ENCODE peak calls at places on chromosome 5, in seven cellular contexts. H is fibroblast of lung, E is mesenchymal stem cell, U is GM12878, D is HCT116, X is neural progenitor cell, Y is PC-3. Z is an unnamed sample.
A peak's percentile ranks its signal among the peaks of the same experiment; 100 is the strongest.

GRCh38 chr5:96969401-96969800 is 33.5 kb downstream of the LNPEP start:
- DNase-seq in H (no peak), U (no peak), D (no peak), Y (no peak), X (no peak), E (peak; percentile 18), Z (no peak)

GRCh38 chr5:150508021-150508640 is at the start of gene NDST1:
- DNase-seq in X (no peak), D (no peak), U (no peak), Y (no peak), E (no peak), H (no peak), Z (no peak)

GRCh38 chr5:1551426-1551825 is 27.7 kb upstream of the LPCAT1 start:
- DNase-seq in H (no peak), U (no peak), X (no peak), E (no peak), D (no peak), Y (no peak), Z (no peak)

GRCh38 chr5:125198270-125198974 is 452.0 kb upstream of the ZNF608 start:
- DNase-seq in D (no peak), X (peak; percentile 34), Y (no peak), H (peak; percentile 92), U (no peak), E (peak; percentile 86), Z (no peak)

GRCh38 chr5:105872569-105873270 is 1798.0 kb downstream of the EFNA5 start:
- DNase-seq in Y (no peak), X (no peak), U (no peak), H (no peak), E (peak; percentile 5), D (no peak), Z (no peak)

GRCh38 chr5:78648359-78649219 is at the start of gene LHFPL2:
- DNase-seq in H (peak; percentile 73), U (no peak), X (peak; percentile 95), Y (peak; percentile 59), E (peak; percentile 78), D (no peak), Z (peak; percentile 45)

GRCh38 chr5:125874717-125875116 is 548.5 kb upstream of the GRAMD2B start:
- DNase-seq in U (no peak), E (no peak), H (no peak), X (no peak), Y (peak; percentile 22), D (no peak), Z (no peak)

GRCh38 chr5:151660616-151661015 is 26.1 kb downstream of the SPARC start:
- DNase-seq in H (peak; percentile 69), E (peak; percentile 73), D (no peak), Y (no peak), X (no peak), U (no peak), Z (no peak)

GRCh38 chr5:91126448-91126847 is 256.7 kb downstream of the ARRDC3 start:
- DNase-seq in D (no peak), E (peak; percentile 56), U (no peak), Y (peak; percentile 90), X (no peak), H (peak; percentile 93), Z (no peak)

GRCh38 chr5:116271432-116271831 is 186.6 kb downstream of the COMMD10 start:
- DNase-seq in X (no peak), H (peak; percentile 89), D (no peak), E (peak; percentile 73), Y (peak; percentile 10), U (no peak), Z (no peak)

GRCh38 chr5:132754947-132755346 is 7.7 kb downstream of the CCNI2 start:
- DNase-seq in D (no peak), H (peak; percentile 59), U (no peak), Y (peak; percentile 3), E (peak; percentile 37), X (peak; percentile 45), Z (peak; percentile 51)

GRCh38 chr5:80213467-80213866 is 42.4 kb downstream of the SERINC5 start:
- DNase-seq in Y (no peak), H (no peak), X (no peak), D (no peak), E (no peak), U (no peak), Z (no peak)

GRCh38 chr5:106241409-106241808 is 1429.3 kb downstream of the EFNA5 start:
- DNase-seq in Y (peak; percentile 39), E (peak; percentile 28), U (no peak), X (no peak), H (no peak), D (no peak), Z (no peak)

GRCh38 chr5:171080151-171080938 is 218.5 kb downstream of the RANBP17 start:
- DNase-seq in Y (no peak), H (no peak), X (no peak), D (no peak), E (no peak), U (no peak), Z (no peak)

GRCh38 chr5:32439086-32439642 is 5.4 kb downstream of the ZFR start:
- DNase-seq in U (no peak), Y (peak; percentile 53), E (no peak), X (no peak), D (no peak), H (no peak), Z (no peak)
- H3K4me3 ChIP-seq in U (no peak overlapping the region), Y (no peak overlapping the region), E (no peak overlapping the region), X (no peak overlapping the region), D (no peak overlapping the region), H (no peak overlapping the region), Z (no peak overlapping the region)

GRCh38 chr5:137757634-137758033 is 3.5 kb upstream of the HNRNPA0 start:
- DNase-seq in Y (no peak), U (no peak), D (no peak), E (no peak), H (no peak), X (no peak), Z (no peak)

GRCh38 chr5:137760294-137761019 is 6.3 kb upstream of the HNRNPA0 start:
- DNase-seq in H (no peak), X (no peak), D (no peak), U (no peak), Y (peak; percentile 5), E (no peak), Z (no peak)

GRCh38 chr5:137761020-137761516 is 6.9 kb upstream of the HNRNPA0 start:
- DNase-seq in D (no peak), E (no peak), X (no peak), Y (peak; percentile 56), H (no peak), U (no peak), Z (no peak)

GRCh38 chr5:137758719-137759312 is 4.7 kb upstream of the HNRNPA0 start:
- DNase-seq in E (no peak), X (no peak), U (peak; percentile 57), D (no peak), Y (peak; percentile 28), H (no peak), Z (no peak)

DNA sequence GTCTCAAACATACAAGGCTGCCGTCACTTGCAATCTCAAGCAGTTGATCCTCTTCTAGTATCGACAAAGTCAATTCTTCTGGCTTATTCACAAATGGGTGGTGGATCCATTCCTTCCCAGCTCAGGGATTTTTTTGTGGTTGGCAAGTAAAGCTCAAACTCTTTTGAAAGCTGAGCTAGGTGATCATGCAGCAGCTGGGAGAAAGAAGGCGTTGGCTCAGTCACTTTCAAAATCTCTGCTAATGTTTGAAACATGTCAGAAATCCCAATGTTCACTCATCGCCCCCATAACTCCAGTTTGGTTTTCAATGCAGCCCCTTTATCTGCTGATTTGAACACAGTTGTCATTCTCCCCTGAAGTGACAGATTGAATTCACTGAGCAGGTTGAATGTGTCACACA is 4.0 kb upstream of the HNRNPA0 start:
- DNase-seq in Y (no peak), U (no peak), D (no peak), H (no peak), X (no peak), E (no peak), Z (no peak)
- H2AFZ ChIP-seq in Y (no peak overlapping the region), U (no peak overlapping the region), D (no peak overlapping the region), H (no peak overlapping the region), X (no peak overlapping the region), E (no peak overlapping the region), Z (no peak overlapping the region)

DNA sequence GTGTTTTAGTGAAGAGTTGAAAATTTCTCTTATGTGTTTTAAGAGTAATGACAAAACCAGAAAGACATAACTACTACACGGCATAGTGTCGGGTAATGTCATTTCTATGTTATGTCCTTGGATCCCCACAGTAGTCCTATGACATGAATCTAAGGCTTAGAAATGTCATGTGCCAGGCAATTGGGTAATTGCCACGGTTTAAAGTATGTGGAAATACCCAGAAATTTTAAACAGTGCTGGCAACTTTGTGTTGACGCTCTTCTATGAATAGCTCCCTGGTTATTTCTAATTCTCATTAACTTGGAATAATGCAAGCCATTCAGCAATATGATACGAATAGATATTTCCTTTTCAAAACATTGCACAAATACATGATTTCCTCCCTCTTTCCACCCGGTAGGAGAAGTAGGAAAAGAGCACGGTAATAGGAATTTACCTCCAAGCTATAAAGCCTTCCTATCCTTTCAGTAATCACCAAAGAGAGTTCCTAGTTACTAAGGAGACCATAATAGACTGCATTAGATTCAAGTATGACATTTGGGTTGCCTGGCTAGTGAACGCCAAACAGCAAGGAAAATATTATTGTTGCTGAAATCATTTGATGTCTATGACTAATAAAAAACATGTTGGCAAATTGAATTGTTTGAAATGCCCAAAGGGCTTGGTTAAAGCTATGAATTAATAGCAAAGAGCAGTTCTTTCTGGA is 168.4 kb downstream of the CCDC192 start:
- DNase-seq in U (no peak), H (no peak), X (no peak), D (no peak), Y (peak; percentile 38), E (no peak), Z (peak; percentile 72)
- H3K9ac ChIP-seq in U (no peak overlapping the region), H (no peak overlapping the region), X (no peak overlapping the region), D (no peak overlapping the region), Y (no peak overlapping the region), E (peak overlapping the region; percentile 66), Z (peak overlapping the region; percentile 70)

DNA sequence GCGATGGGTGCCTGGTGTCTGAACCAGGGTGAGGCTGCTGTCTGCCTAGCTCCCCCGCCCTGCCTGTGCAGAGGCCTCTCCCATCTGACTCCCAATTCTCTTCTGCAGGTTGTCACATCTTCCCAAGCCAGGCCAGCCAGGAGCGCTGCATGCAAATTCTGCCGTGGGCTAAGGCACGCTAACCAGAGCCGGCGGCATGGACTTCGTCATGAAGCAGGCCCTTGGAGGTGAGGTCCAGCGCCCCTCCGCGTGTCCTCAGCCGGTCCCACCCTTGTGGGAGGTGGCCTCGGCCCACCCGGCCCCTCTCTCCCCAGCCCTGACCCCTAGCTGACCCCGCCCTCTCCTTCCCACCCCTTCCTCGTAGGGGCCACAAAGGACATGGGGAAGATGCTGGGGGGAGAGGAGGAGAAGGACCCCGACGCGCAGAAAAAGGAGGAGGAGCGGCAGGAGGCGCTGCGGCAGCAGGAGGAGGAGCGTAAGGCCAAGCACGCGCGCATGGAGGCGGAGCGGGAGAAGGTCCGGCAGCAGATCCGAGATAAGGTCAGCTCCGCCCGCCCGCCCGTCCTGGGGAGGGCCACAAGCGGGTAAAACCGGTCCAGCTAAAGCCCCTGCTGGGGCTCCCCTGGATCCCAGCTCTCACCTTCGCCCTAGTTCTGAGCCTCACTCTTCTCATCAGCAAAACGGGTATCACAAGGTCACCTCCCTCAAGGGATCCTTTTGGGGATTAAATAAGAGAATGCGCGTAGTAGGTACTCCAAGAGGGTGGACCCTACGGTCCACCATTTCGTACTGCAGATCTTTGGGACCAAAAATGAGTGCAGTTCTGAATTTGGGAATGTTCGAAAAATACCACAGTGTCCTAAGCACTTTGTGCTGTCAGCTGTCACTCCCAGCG is 7.4 kb downstream of the CPLX2 start:
- DNase-seq in X (peak; percentile 73), D (no peak), H (no peak), U (no peak), E (no peak), Y (no peak), Z (no peak)
- H3K4me3 ChIP-seq in X (peak overlapping the region; percentile 36), D (no peak overlapping the region), H (no peak overlapping the region), U (no peak overlapping the region), E (no peak overlapping the region), Y (no peak overlapping the region), Z (no peak overlapping the region)